ENCODE peak calls at places on chromosomes 7 and 10, in eight cellular contexts. One of them, this sample, is unnamed.
A peak's percentile ranks its signal among the peaks of the same experiment; 100 is the strongest.

GRCh38 chr7:158581440-158582088 is 6.1 kb downstream of the PTPRN2 start:
- DNase-seq in fibroblast of lung: no peak
- DNase-seq in AG04450: no peak
- DNase-seq in AG10803: no peak
- DNase-seq in right lobe of liver: no peak
- DNase-seq in WERI-Rb-1: no peak
- DNase-seq in HFF-Myc: no peak
- DNase-seq in HepG2: peak; percentile 80
- DNase-seq in this sample: no peak

GRCh38 chr10:4088354-4089066 is 303.5 kb upstream of the KLF6 start:
- DNase-seq in AG04450: no peak
- DNase-seq in right lobe of liver: no peak
- DNase-seq in HFF-Myc: no peak
- DNase-seq in fibroblast of lung: no peak
- DNase-seq in WERI-Rb-1: no peak
- DNase-seq in AG10803: no peak
- DNase-seq in HepG2: no peak
- DNase-seq in this sample: no peak

GRCh38 chr10:6624392-6624791 is 44.3 kb upstream of the PRKCQ start:
- DNase-seq in fibroblast of lung: peak; percentile 6
- DNase-seq in HFF-Myc: no peak
- DNase-seq in right lobe of liver: no peak
- DNase-seq in HepG2: no peak
- DNase-seq in AG10803: no peak
- DNase-seq in WERI-Rb-1: no peak
- DNase-seq in AG04450: no peak
- DNase-seq in this sample: peak; percentile 93

GRCh38 chr7:101410743-101411476 is 48.2 kb downstream of the COL26A1 start:
- DNase-seq in AG10803: no peak
- DNase-seq in WERI-Rb-1: peak; percentile 79
- DNase-seq in HepG2: peak; percentile 41
- DNase-seq in right lobe of liver: peak; percentile 62
- DNase-seq in AG04450: no peak
- DNase-seq in fibroblast of lung: no peak
- DNase-seq in HFF-Myc: no peak
- DNase-seq in this sample: no peak

GRCh38 chr10:26540601-26541000 is 102.5 kb downstream of the APBB1IP start:
- DNase-seq in AG04450: no peak
- DNase-seq in AG10803: no peak
- DNase-seq in right lobe of liver: no peak
- DNase-seq in HepG2: no peak
- DNase-seq in fibroblast of lung: peak; percentile 17
- DNase-seq in WERI-Rb-1: no peak
- DNase-seq in HFF-Myc: no peak
- DNase-seq in this sample: no peak

GRCh38 chr7:95324396-95324795 is at the start of gene PON1:
- DNase-seq in HFF-Myc: no peak
- DNase-seq in AG04450: no peak
- DNase-seq in WERI-Rb-1: no peak
- DNase-seq in HepG2: no peak
- DNase-seq in fibroblast of lung: no peak
- DNase-seq in right lobe of liver: peak; percentile 94
- DNase-seq in AG10803: no peak
- DNase-seq in this sample: no peak

GRCh38 chr7:151876899-151877777 is at the start of gene PRKAG2:
- DNase-seq in HepG2: no peak
- DNase-seq in AG10803: peak; percentile 15
- DNase-seq in HFF-Myc: no peak
- DNase-seq in right lobe of liver: peak; percentile 84
- DNase-seq in WERI-Rb-1: peak; percentile 55
- DNase-seq in AG04450: no peak
- DNase-seq in fibroblast of lung: peak; percentile 15
- DNase-seq in this sample: no peak

GRCh38 chr10:37488792-37489657 is 363.6 kb downstream of the ANKRD30A start:
- DNase-seq in AG10803: peak; percentile 39
- DNase-seq in WERI-Rb-1: peak; percentile 15
- DNase-seq in right lobe of liver: no peak
- DNase-seq in AG04450: no peak
- DNase-seq in fibroblast of lung: no peak
- DNase-seq in HFF-Myc: no peak
- DNase-seq in HepG2: peak; percentile 1
- DNase-seq in this sample: no peak

GRCh38 chr10:8913720-8914119 is 859.2 kb downstream of the GATA3 start:
- DNase-seq in HepG2: no peak
- DNase-seq in WERI-Rb-1: no peak
- DNase-seq in HFF-Myc: no peak
- DNase-seq in AG10803: no peak
- DNase-seq in fibroblast of lung: peak; percentile 12
- DNase-seq in AG04450: no peak
- DNase-seq in right lobe of liver: peak; percentile 52
- DNase-seq in this sample: no peak

GRCh38 chr7:105067691-105068090 is 53.7 kb downstream of the KMT2E start:
- DNase-seq in AG10803: no peak
- DNase-seq in HepG2: no peak
- DNase-seq in right lobe of liver: no peak
- DNase-seq in HFF-Myc: no peak
- DNase-seq in WERI-Rb-1: no peak
- DNase-seq in AG04450: no peak
- DNase-seq in fibroblast of lung: no peak
- DNase-seq in this sample: no peak

GRCh38 chr7:16698200-16698910 is 52.4 kb downstream of the BZW2 start:
- DNase-seq in right lobe of liver: no peak
- DNase-seq in fibroblast of lung: no peak
- DNase-seq in HFF-Myc: no peak
- DNase-seq in HepG2: no peak
- DNase-seq in WERI-Rb-1: no peak
- DNase-seq in AG04450: no peak
- DNase-seq in AG10803: no peak
- DNase-seq in this sample: peak; percentile 34

GRCh38 chr7:35314354-35314753 is 60.5 kb upstream of the TBX20 start:
- DNase-seq in WERI-Rb-1: no peak
- DNase-seq in HFF-Myc: no peak
- DNase-seq in AG04450: no peak
- DNase-seq in HepG2: no peak
- DNase-seq in right lobe of liver: no peak
- DNase-seq in fibroblast of lung: no peak
- DNase-seq in AG10803: no peak
- DNase-seq in this sample: no peak

GRCh38 chr10:74213571-74214162 is 62.6 kb downstream of the ADK start:
- DNase-seq in HFF-Myc: no peak
- DNase-seq in WERI-Rb-1: peak; percentile 43
- DNase-seq in HepG2: peak; percentile 48
- DNase-seq in AG10803: peak; percentile 65
- DNase-seq in right lobe of liver: no peak
- DNase-seq in AG04450: no peak
- DNase-seq in fibroblast of lung: peak; percentile 23
- DNase-seq in this sample: no peak

GRCh38 chr7:19369182-19369581 is 224.0 kb upstream of the FERD3L start:
- DNase-seq in HepG2: no peak
- DNase-seq in HFF-Myc: no peak
- DNase-seq in fibroblast of lung: no peak
- DNase-seq in WERI-Rb-1: no peak
- DNase-seq in AG10803: no peak
- DNase-seq in AG04450: no peak
- DNase-seq in right lobe of liver: no peak
- DNase-seq in this sample: no peak

DNA sequence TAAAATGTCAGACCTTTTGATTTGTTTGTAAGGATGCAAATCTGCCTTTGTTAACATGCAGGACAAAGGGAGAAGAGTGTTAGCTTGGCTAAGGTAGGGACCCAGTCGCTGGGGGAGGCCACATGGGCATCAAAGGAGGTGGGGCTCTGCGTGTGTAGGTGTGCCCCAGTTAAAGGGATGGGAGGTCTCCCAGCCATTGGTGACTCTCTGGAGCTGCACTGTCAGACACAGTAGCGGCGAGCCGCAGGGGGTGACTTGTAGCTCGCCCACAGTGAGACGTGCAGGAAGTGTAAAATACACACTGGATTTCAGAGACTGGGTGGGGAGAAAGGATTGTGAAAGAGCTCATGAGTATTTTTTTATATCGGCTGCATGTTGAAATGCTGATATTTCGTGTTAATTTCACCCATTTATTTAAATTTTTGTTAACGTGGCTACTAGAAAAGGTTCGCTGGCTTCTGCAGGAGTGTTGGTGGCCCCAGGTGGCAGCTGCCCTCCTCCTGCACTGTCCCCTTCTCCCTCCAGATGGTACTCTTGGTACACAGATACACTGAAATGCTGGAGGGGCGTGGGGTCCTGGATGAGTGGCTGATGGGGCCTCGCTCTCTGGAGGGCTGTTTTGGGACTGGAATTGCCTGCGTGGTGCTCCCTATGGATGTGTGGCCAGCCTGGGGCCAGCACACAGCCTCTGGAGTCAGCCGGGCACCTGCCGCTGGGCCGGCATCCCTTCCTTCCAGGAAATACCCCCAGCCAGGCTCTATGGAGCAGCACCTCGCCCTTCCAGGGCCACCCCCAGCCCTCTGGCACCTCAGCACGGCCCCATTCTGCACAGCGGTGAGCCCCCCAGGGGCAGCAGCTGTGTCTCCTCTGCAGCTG is 59.2 kb downstream of the LHPP start:
- DNase-seq in AG10803: no peak
- DNase-seq in right lobe of liver: no peak
- DNase-seq in fibroblast of lung: no peak
- DNase-seq in HFF-Myc: no peak
- DNase-seq in HepG2: no peak
- DNase-seq in AG04450: no peak
- DNase-seq in WERI-Rb-1: no peak
- DNase-seq in this sample: no peak
- TF ChIP-seq CTCF in AG10803: no peak
- TF ChIP-seq CTCF in right lobe of liver: no peak
- TF ChIP-seq CTCF in fibroblast of lung: no peak
- TF ChIP-seq CTCF in HFF-Myc: no peak
- TF ChIP-seq CTCF in HepG2: no peak
- TF ChIP-seq CTCF in AG04450: no peak
- TF ChIP-seq CTCF in WERI-Rb-1: peak; percentile 26
- TF ChIP-seq CTCF in this sample: no peak

DNA sequence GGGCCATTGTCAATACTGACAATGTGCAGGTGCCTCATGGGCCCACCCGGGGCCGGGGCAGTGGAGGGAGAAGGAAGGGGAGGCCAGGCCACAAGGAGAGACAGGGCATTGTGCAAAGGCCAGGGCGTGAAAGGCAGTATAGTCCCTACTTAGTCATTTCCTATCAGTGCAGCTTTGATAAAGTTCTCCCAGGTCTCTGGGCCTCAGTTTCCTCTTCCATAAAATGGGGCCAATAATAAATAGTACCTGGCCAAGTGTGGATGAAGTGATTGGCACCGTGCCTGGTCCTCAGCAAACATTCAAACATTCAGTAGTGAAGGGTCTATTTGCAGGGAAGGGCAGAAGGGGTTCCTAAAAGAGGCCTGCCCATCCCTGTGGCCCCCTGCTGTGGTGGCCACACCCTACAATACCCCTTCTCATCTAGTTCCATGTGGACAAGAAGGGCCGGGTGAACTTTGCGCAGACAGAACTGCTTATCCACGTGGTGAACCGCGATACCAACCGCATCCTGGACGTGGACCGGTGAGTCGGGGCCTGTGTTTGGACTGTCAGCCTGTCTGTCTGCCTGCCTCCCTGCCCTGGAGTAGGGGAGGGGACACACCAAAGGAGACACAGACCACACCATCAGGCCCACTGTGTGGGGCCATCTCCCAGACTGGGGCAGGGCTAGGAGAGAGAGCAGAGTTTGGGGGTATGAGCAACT is 36.9 kb upstream of the VSIR start:
- DNase-seq in right lobe of liver: peak; percentile 47
- DNase-seq in HFF-Myc: no peak
- DNase-seq in fibroblast of lung: no peak
- DNase-seq in WERI-Rb-1: no peak
- DNase-seq in AG10803: no peak
- DNase-seq in AG04450: no peak
- DNase-seq in HepG2: no peak
- DNase-seq in this sample: no peak
- H3K4me3 ChIP-seq in right lobe of liver: no peak overlapping the region
- H3K4me3 ChIP-seq in HFF-Myc: no peak overlapping the region
- H3K4me3 ChIP-seq in fibroblast of lung: no peak overlapping the region
- H3K4me3 ChIP-seq in WERI-Rb-1: no peak overlapping the region
- H3K4me3 ChIP-seq in AG10803: no peak overlapping the region
- H3K4me3 ChIP-seq in AG04450: no peak overlapping the region
- H3K4me3 ChIP-seq in HepG2: no peak overlapping the region
- H3K4me3 ChIP-seq in this sample: no peak overlapping the region

DNA sequence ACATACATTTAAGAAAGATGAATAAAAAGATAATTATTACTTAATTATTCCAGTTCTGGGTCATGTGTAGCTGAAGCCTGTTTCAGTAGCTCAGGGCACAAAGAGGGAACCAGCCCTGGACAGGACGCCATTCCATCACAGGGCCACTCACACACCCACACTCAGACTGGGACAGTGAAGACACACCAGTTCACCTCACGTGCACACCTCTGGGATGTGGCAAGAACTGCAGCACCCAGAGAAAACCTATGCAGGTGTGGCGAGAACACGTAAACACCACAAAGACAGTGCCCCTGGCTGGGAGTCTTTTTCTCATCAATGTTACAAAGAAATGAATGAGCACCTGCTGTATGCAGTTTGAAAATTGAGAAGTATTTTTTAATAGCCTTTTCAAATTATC is 1.6 kb upstream of the IDI1 start:
- DNase-seq in fibroblast of lung: no peak
- DNase-seq in WERI-Rb-1: no peak
- DNase-seq in HepG2: peak; percentile 75
- DNase-seq in AG10803: no peak
- DNase-seq in HFF-Myc: no peak
- DNase-seq in AG04450: no peak
- DNase-seq in right lobe of liver: no peak
- DNase-seq in this sample: no peak
- TF ChIP-seq CTCF in fibroblast of lung: no peak
- TF ChIP-seq CTCF in WERI-Rb-1: no peak
- TF ChIP-seq CTCF in HepG2: no peak
- TF ChIP-seq CTCF in AG10803: no peak
- TF ChIP-seq CTCF in HFF-Myc: no peak
- TF ChIP-seq CTCF in AG04450: no peak
- TF ChIP-seq CTCF in right lobe of liver: no peak
- TF ChIP-seq CTCF in this sample: no peak

GRCh38 chr7:79284226-79284625 is 169.2 kb downstream of the MAGI2 start:
- DNase-seq in right lobe of liver: no peak
- DNase-seq in HepG2: no peak
- DNase-seq in HFF-Myc: no peak
- DNase-seq in AG10803: peak; percentile 74
- DNase-seq in AG04450: no peak
- DNase-seq in fibroblast of lung: peak; percentile 70
- DNase-seq in WERI-Rb-1: no peak
- DNase-seq in this sample: no peak

GRCh38 chr7:79286181-79286580 is 167.3 kb downstream of the MAGI2 start:
- DNase-seq in AG10803: no peak
- DNase-seq in HFF-Myc: no peak
- DNase-seq in right lobe of liver: no peak
- DNase-seq in WERI-Rb-1: no peak
- DNase-seq in fibroblast of lung: no peak
- DNase-seq in HepG2: no peak
- DNase-seq in AG04450: no peak
- DNase-seq in this sample: no peak

GRCh38 chr7:79282882-79283602 is 170.4 kb downstream of the MAGI2 start:
- DNase-seq in HepG2: peak; percentile 6
- DNase-seq in fibroblast of lung: peak; percentile 87
- DNase-seq in WERI-Rb-1: no peak
- DNase-seq in AG04450: peak; percentile 79
- DNase-seq in HFF-Myc: peak; percentile 84
- DNase-seq in AG10803: peak; percentile 87
- DNase-seq in right lobe of liver: no peak
- DNase-seq in this sample: peak; percentile 87

GRCh38 chr7:79281406-79281805 is 172.1 kb downstream of the MAGI2 start:
- DNase-seq in WERI-Rb-1: no peak
- DNase-seq in HFF-Myc: no peak
- DNase-seq in AG04450: no peak
- DNase-seq in HepG2: no peak
- DNase-seq in fibroblast of lung: no peak
- DNase-seq in right lobe of liver: no peak
- DNase-seq in AG10803: no peak
- DNase-seq in this sample: no peak

GRCh38 chr7:79282051-79282694 is 171.3 kb downstream of the MAGI2 start:
- DNase-seq in fibroblast of lung: peak; percentile 71
- DNase-seq in right lobe of liver: no peak
- DNase-seq in HepG2: no peak
- DNase-seq in AG04450: peak; percentile 39
- DNase-seq in WERI-Rb-1: peak; percentile 23
- DNase-seq in AG10803: peak; percentile 83
- DNase-seq in HFF-Myc: peak; percentile 76
- DNase-seq in this sample: peak; percentile 66
- H3K4me3 ChIP-seq in fibroblast of lung: peak overlapping the region; percentile 11
- H3K4me3 ChIP-seq in right lobe of liver: no peak overlapping the region
- H3K4me3 ChIP-seq in HepG2: no peak overlapping the region
- H3K4me3 ChIP-seq in AG04450: peak overlapping the region; percentile 8
- H3K4me3 ChIP-seq in WERI-Rb-1: no peak overlapping the region
- H3K4me3 ChIP-seq in AG10803: peak overlapping the region; percentile 34
- H3K4me3 ChIP-seq in HFF-Myc: peak overlapping the region; percentile 5
- H3K4me3 ChIP-seq in this sample: peak overlapping the region; percentile 0